ENCODE peak calls at places on chromosomes 6 and 20, in six cellular contexts. P is erythroblast, B is H1, L is A549, I is Peyer's patch, X is H54. K is an unnamed sample.

GRCh38 chr6:7235712-7236311 is 77.2 kb downstream of the SSR1 start:
- DNase-seq in P (no peak), B (no peak), L (no peak), I (no peak), X (no peak), K (no peak)

GRCh38 chr6:128173290-128173689 is 272.4 kb upstream of the THEMIS start:
- DNase-seq in P (no peak), B (no peak), L (no peak), I (no peak), X (no peak), K (no peak)

GRCh38 chr20:51492167-51493092 is 50.1 kb downstream of the NFATC2 start:
- DNase-seq in P (peak), B (no peak), L (no peak), I (no peak), X (no peak), K (no peak)

GRCh38 chr6:45654673-45655072 is 276.9 kb upstream of the SUPT3H start:
- DNase-seq in P (no peak), B (no peak), L (no peak), I (no peak), X (no peak), K (no peak)

GRCh38 chr20:16580127-16580526 is 6.9 kb upstream of the KIF16B start:
- DNase-seq in P (no peak), B (no peak), L (peak), I (no peak), X (no peak), K (no peak)

GRCh38 chr6:32151885-32152311 is at the start of gene PRRT1:
- DNase-seq in P (no peak), B (no peak), L (no peak), I (no peak), X (no peak), K (no peak)

GRCh38 chr6:169097336-169098052 is 156.2 kb downstream of the THBS2 start:
- DNase-seq in P (no peak), B (no peak), L (no peak), I (no peak), X (peak), K (no peak)

GRCh38 chr6:148441454-148441911 is 98.8 kb downstream of the SASH1 start:
- DNase-seq in P (no peak), B (no peak), L (peak), I (no peak), X (peak), K (no peak)

GRCh38 chr6:139291813-139292619 is at the start of gene TXLNB:
- DNase-seq in P (peak), B (no peak), L (no peak), I (peak), X (peak), K (peak)

GRCh38 chr20:16701296-16701695 is 28.5 kb upstream of the SNRPB2 start:
- DNase-seq in P (no peak), B (no peak), L (peak), I (no peak), X (no peak), K (no peak)

GRCh38 chr6:48151142-48151541 is 40.1 kb upstream of the PTCHD4 start:
- DNase-seq in P (no peak), B (no peak), L (no peak), I (no peak), X (no peak), K (no peak)

GRCh38 chr6:38460216-38460615 is 179.5 kb downstream of the BTBD9 start:
- DNase-seq in P (no peak), B (no peak), L (no peak), I (no peak), X (no peak), K (no peak)

GRCh38 chr6:38453302-38453701 is 186.4 kb downstream of the BTBD9 start:
- DNase-seq in P (no peak), B (no peak), L (no peak), I (no peak), X (no peak), K (no peak)

GRCh38 chr6:38459291-38459690 is 180.4 kb downstream of the BTBD9 start:
- DNase-seq in P (no peak), B (no peak), L (peak), I (no peak), X (no peak), K (no peak)
- TF ChIP-seq POLR2A in P (no peak), B (no peak), L (no peak), I (no peak), X (no peak), K (no peak)

GRCh38 chr20:35039146-35039545 is 53.5 kb downstream of the TRPC4AP start:
- DNase-seq in P (no peak), B (no peak), L (no peak), I (no peak), X (no peak), K (no peak)
- TF ChIP-seq POLR2A in P (no peak), B (no peak), L (no peak), I (no peak), X (no peak), K (no peak)

GRCh38 chr6:41941280-41942044 is at the start of gene CCND3:
- DNase-seq in P (peak), B (no peak), L (peak), I (peak), X (peak), K (peak)
- TF ChIP-seq POLR2A in P (peak), B (no peak), L (peak), I (peak), X (peak), K (no peak)

DNA sequence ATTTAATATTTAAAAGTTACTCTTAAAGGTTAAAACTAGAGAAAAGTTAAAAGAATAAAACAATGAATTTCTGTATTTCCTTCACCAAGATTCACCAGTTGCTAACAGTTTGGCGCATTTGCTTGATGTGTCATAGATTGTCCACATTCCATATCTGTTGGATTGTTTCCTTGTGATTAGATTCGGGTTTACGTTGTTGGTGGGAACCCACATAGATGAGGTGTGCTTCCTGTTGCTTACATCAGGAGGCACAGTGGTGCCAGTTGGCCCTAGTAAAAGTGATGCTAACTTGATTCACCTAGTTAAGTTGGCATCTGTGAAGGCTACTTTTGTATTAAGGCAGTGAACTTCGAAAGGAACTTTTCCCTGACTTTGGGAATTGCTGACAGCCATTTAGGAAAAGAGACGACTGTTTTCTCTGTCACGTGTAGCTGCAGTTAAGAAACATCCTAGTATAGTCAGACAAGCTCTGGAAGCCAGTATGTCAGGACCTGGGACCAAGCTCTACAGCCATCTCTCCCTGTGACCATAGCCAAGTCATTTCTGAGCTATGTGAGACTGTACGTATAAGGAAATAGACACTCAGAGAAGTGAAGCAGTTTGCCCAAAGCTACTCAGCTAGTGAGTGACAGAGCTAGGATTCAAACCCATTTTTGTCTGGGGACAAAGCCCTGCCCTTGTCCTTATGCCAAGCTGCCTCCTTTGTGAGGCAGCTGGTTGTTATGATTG is 49.0 kb downstream of the PPARD start:
- DNase-seq in P (no peak), B (no peak), L (peak), I (no peak), X (peak), K (no peak)
- TF ChIP-seq POLR2A in P (no peak), B (no peak), L (no peak), I (no peak), X (no peak), K (no peak)

GRCh38 chr6:131897050-131897435 is 54.1 kb downstream of the CCN2 start:
- DNase-seq in P (no peak), B (no peak), L (no peak), I (no peak), X (no peak), K (no peak)

GRCh38 chr6:131890091-131890490 is 61.1 kb downstream of the CCN2 start:
- DNase-seq in P (no peak), B (no peak), L (no peak), I (no peak), X (no peak), K (no peak)

GRCh38 chr6:131898718-131899117 is 52.5 kb downstream of the CCN2 start:
- DNase-seq in P (no peak), B (no peak), L (no peak), I (no peak), X (no peak), K (no peak)

GRCh38 chr6:131893198-131893597 is 58.0 kb downstream of the CCN2 start:
- DNase-seq in P (no peak), B (no peak), L (no peak), I (no peak), X (no peak), K (no peak)

GRCh38 chr6:131894735-131895424 is 56.3 kb downstream of the CCN2 start:
- DNase-seq in P (no peak), B (no peak), L (no peak), I (no peak), X (no peak), K (no peak)
- TF ChIP-seq POLR2A in P (no peak), B (no peak), L (no peak), I (no peak), X (no peak), K (no peak)

GRCh38 chr20:62602550-62602949 is 39.8 kb upstream of the SLCO4A1 start:
- DNase-seq in P (no peak), B (no peak), L (no peak), I (no peak), X (peak), K (no peak)
- TF ChIP-seq POLR2A in P (no peak), B (no peak), L (no peak), I (no peak), X (no peak), K (no peak)

DNA sequence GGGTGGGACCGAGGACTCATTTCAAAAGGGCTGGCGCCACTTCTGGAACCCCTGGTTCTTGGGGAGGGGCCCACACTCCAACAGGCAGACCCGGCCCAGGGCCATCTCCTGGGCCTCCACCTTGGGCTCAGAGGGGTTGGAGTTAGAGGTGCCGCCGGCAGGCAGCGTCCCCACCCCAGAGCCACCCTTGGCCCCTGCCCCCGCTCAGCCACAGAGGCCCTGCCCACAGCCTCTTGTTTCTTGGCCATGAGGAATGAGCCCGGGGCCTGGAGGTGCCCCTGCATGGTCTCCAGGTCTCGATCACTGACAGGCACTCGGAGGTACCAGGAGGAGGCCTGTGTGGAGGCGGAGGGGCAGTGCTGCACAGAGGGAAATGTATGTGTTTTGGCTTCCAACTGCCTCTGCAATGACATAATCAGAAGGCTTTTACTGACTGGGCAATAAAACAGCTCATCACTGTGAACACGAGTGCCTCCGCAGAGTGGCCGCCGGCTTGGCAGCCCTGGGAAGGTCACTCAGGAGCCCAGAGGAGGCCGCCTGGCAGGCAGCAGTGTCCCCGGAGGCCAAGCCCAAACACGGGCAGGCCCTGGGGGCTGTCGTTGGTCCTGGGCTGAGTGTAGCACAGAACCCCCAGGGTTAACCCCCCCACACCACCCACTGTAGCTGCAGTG is 61.1 kb upstream of the GATA5 start:
- DNase-seq in P (no peak), B (no peak), L (no peak), I (no peak), X (peak), K (no peak)
- TF ChIP-seq POLR2A in P (no peak), B (no peak), L (no peak), I (no peak), X (no peak), K (no peak)

GRCh38 chr6:145814501-145815350 is at the start of gene FBXO30:
- DNase-seq in P (peak), B (peak), L (peak), I (peak), X (peak), K (peak)
- TF ChIP-seq POLR2A in P (peak), B (peak), L (peak), I (peak), X (peak), K (peak)